ENCODE peak calls at places on chromosome 20, in ten cellular contexts. W is kidney, S is GM06990, L is iris pigment epithelial cell, I is NCI-H1417, J is AG10803, O is activated T-cell treated with anti-CD3 and anti-CD28 coated beads for 48 hours, M is osteocyte, C is astrocyte of the spinal cord, Y is heart right ventricle. K is an unnamed sample.

GRCh38 chr20:10447028-10447427 is 11.9 kb downstream of the SLX4IP start:
- DNase-seq in W (no peak), S (peak), L (peak), I (no peak), J (peak), O (no peak), M (no peak), C (peak), Y (no peak), K (no peak)

GRCh38 chr20:34528921-34529297 is 12.7 kb downstream of the DYNLRB1 start:
- DNase-seq in W (no peak), S (no peak), L (no peak), I (no peak), J (no peak), O (no peak), M (no peak), C (no peak), Y (peak), K (no peak)

GRCh38 chr20:49603209-49603627 is 35.3 kb upstream of the PTGIS start:
- DNase-seq in W (no peak), S (no peak), L (peak), I (no peak), J (peak), O (no peak), M (no peak), C (peak), Y (no peak), K (no peak)

GRCh38 chr20:10949930-10950783 is 276.4 kb upstream of the JAG1 start:
- DNase-seq in W (no peak), S (no peak), L (no peak), I (no peak), J (no peak), O (no peak), M (no peak), C (no peak), Y (no peak), K (no peak)

GRCh38 chr20:9348746-9349145 is 165.6 kb upstream of the LAMP5 start:
- DNase-seq in W (no peak), S (no peak), L (peak), I (no peak), J (peak), O (no peak), M (no peak), C (peak), Y (no peak), K (no peak)

GRCh38 chr20:9634327-9634726 is 119.9 kb downstream of the LAMP5 start:
- DNase-seq in W (no peak), S (no peak), L (no peak), I (no peak), J (no peak), O (no peak), M (no peak), C (no peak), Y (no peak), K (no peak)

GRCh38 chr20:51934301-51935002 is 132.1 kb upstream of the SALL4 start:
- DNase-seq in W (no peak), S (no peak), L (peak), I (no peak), J (no peak), O (no peak), M (no peak), C (no peak), Y (no peak), K (no peak)

GRCh38 chr20:36784900-36785299 is 11.3 kb upstream of the DSN1 start:
- DNase-seq in W (peak), S (no peak), L (peak), I (no peak), J (peak), O (no peak), M (no peak), C (no peak), Y (no peak), K (no peak)

GRCh38 chr20:41476013-41476441 is 109.4 kb upstream of the EMILIN3 start:
- DNase-seq in W (no peak), S (no peak), L (peak), I (no peak), J (peak), O (no peak), M (no peak), C (peak), Y (no peak), K (no peak)

GRCh38 chr20:50652702-50653294 is 38.5 kb downstream of the RIPOR3 start:
- DNase-seq in W (no peak), S (no peak), L (peak), I (no peak), J (no peak), O (no peak), M (no peak), C (no peak), Y (no peak), K (no peak)

GRCh38 chr20:60138263-60139127 is 180.3 kb downstream of the CDH26 start:
- DNase-seq in W (peak), S (peak), L (peak), I (peak), J (peak), O (peak), M (peak), C (peak), Y (peak), K (peak)

GRCh38 chr20:61950631-61951010 is 115.1 kb downstream of the TAF4 start:
- DNase-seq in W (peak), S (no peak), L (no peak), I (no peak), J (no peak), O (no peak), M (no peak), C (no peak), Y (no peak), K (no peak)

GRCh38 chr20:52684176-52684575 is 288.0 kb upstream of the TSHZ2 start:
- DNase-seq in W (no peak), S (no peak), L (no peak), I (no peak), J (no peak), O (no peak), M (no peak), C (no peak), Y (no peak), K (no peak)

GRCh38 chr20:57389695-57390603 is 1.2 kb upstream of the RBM38 start:
- DNase-seq in W (peak), S (peak), L (no peak), I (no peak), J (no peak), O (peak), M (no peak), C (no peak), Y (no peak), K (no peak)

GRCh38 chr20:23267909-23268308 is 82.7 kb upstream of the NXT1 start:
- DNase-seq in W (no peak), S (no peak), L (no peak), I (no peak), J (no peak), O (no peak), M (no peak), C (no peak), Y (no peak), K (no peak)

K was measured in esophagus muscularis mucosa.